ENCODE peak calls at places on chromosomes 1 and 21, in ten cellular contexts. One of them, this sample, is unnamed. For H3K27me3, the result is how much of the 10 kb centered on the place peaks cover.

GRCh38 chr1:87204441-87204840 is 124.2 kb upstream of the LMO4 start:
- DNase-seq in HCT116: no peak
- DNase-seq in small intestine: no peak
- DNase-seq in esophagus squamous epithelium: no peak
- DNase-seq in IMR-90: no peak
- DNase-seq in esophagus muscularis mucosa: peak
- DNase-seq in BJ: no peak
- DNase-seq in Peyer's patch: no peak
- DNase-seq in thoracic aorta: no peak
- DNase-seq in CD4-positive, alpha-beta T cell: no peak
- DNase-seq in this sample: no peak

GRCh38 chr1:45669379-45669778 is 17.0 kb downstream of the GPBP1L1 start:
- DNase-seq in HCT116: no peak
- DNase-seq in small intestine: no peak
- DNase-seq in esophagus squamous epithelium: no peak
- DNase-seq in IMR-90: peak
- DNase-seq in esophagus muscularis mucosa: no peak
- DNase-seq in BJ: no peak
- DNase-seq in Peyer's patch: no peak
- DNase-seq in thoracic aorta: no peak
- DNase-seq in CD4-positive, alpha-beta T cell: no peak
- DNase-seq in this sample: no peak

GRCh38 chr1:55848906-55849305 is 633.7 kb upstream of the USP24 start:
- DNase-seq in HCT116: no peak
- DNase-seq in small intestine: no peak
- DNase-seq in esophagus squamous epithelium: no peak
- DNase-seq in IMR-90: peak
- DNase-seq in esophagus muscularis mucosa: no peak
- DNase-seq in BJ: no peak
- DNase-seq in Peyer's patch: no peak
- DNase-seq in thoracic aorta: no peak
- DNase-seq in CD4-positive, alpha-beta T cell: no peak
- DNase-seq in this sample: no peak

GRCh38 chr21:32411366-32412161 is 942 bp upstream of the EVA1C start:
- DNase-seq in HCT116: no peak
- DNase-seq in small intestine: peak
- DNase-seq in esophagus squamous epithelium: peak
- DNase-seq in IMR-90: peak
- DNase-seq in esophagus muscularis mucosa: peak
- DNase-seq in BJ: no peak
- DNase-seq in Peyer's patch: peak
- DNase-seq in thoracic aorta: peak
- DNase-seq in CD4-positive, alpha-beta T cell: peak
- DNase-seq in this sample: no peak

GRCh38 chr1:22749919-22750670 is 39.5 kb downstream of the EPHB2 start:
- DNase-seq in HCT116: peak
- DNase-seq in small intestine: peak
- DNase-seq in esophagus squamous epithelium: no peak
- DNase-seq in IMR-90: peak
- DNase-seq in esophagus muscularis mucosa: peak
- DNase-seq in BJ: peak
- DNase-seq in Peyer's patch: peak
- DNase-seq in thoracic aorta: peak
- DNase-seq in CD4-positive, alpha-beta T cell: no peak
- DNase-seq in this sample: no peak

GRCh38 chr1:193537266-193538003 is 351.0 kb upstream of the B3GALT2 start:
- DNase-seq in HCT116: no peak
- DNase-seq in small intestine: peak
- DNase-seq in esophagus squamous epithelium: no peak
- DNase-seq in IMR-90: no peak
- DNase-seq in esophagus muscularis mucosa: no peak
- DNase-seq in BJ: no peak
- DNase-seq in Peyer's patch: peak
- DNase-seq in thoracic aorta: no peak
- DNase-seq in CD4-positive, alpha-beta T cell: peak
- DNase-seq in this sample: peak

GRCh38 chr21:42362198-42362597 is 4.1 kb downstream of the TFF1 start:
- DNase-seq in HCT116: no peak
- DNase-seq in small intestine: no peak
- DNase-seq in esophagus squamous epithelium: no peak
- DNase-seq in IMR-90: no peak
- DNase-seq in esophagus muscularis mucosa: no peak
- DNase-seq in BJ: no peak
- DNase-seq in Peyer's patch: no peak
- DNase-seq in thoracic aorta: no peak
- DNase-seq in CD4-positive, alpha-beta T cell: no peak
- DNase-seq in this sample: no peak

GRCh38 chr1:53525595-53525994 is 66.4 kb downstream of the DMRTB1 start:
- DNase-seq in HCT116: no peak
- DNase-seq in small intestine: no peak
- DNase-seq in esophagus squamous epithelium: no peak
- DNase-seq in IMR-90: no peak
- DNase-seq in esophagus muscularis mucosa: no peak
- DNase-seq in BJ: no peak
- DNase-seq in Peyer's patch: no peak
- DNase-seq in thoracic aorta: no peak
- DNase-seq in CD4-positive, alpha-beta T cell: no peak
- DNase-seq in this sample: no peak

GRCh38 chr1:154608522-154609294 is 722 bp upstream of the ADAR start:
- DNase-seq in HCT116: no peak
- DNase-seq in small intestine: peak
- DNase-seq in esophagus squamous epithelium: no peak
- DNase-seq in IMR-90: peak
- DNase-seq in esophagus muscularis mucosa: no peak
- DNase-seq in BJ: no peak
- DNase-seq in Peyer's patch: peak
- DNase-seq in thoracic aorta: no peak
- DNase-seq in CD4-positive, alpha-beta T cell: no peak
- DNase-seq in this sample: peak

GRCh38 chr1:16484501-16484835 is 29.6 kb downstream of the RNU1-1 start:
- DNase-seq in HCT116: no peak
- DNase-seq in small intestine: no peak
- DNase-seq in esophagus squamous epithelium: no peak
- DNase-seq in IMR-90: no peak
- DNase-seq in esophagus muscularis mucosa: no peak
- DNase-seq in BJ: no peak
- DNase-seq in Peyer's patch: no peak
- DNase-seq in thoracic aorta: no peak
- DNase-seq in CD4-positive, alpha-beta T cell: no peak
- DNase-seq in this sample: no peak

GRCh38 chr1:42484382-42484781 is 21.3 kb downstream of the CCDC30 start:
- DNase-seq in HCT116: no peak
- DNase-seq in small intestine: no peak
- DNase-seq in esophagus squamous epithelium: no peak
- DNase-seq in IMR-90: peak
- DNase-seq in esophagus muscularis mucosa: no peak
- DNase-seq in BJ: peak
- DNase-seq in Peyer's patch: no peak
- DNase-seq in thoracic aorta: no peak
- DNase-seq in CD4-positive, alpha-beta T cell: no peak
- DNase-seq in this sample: no peak

GRCh38 chr21:25563399-25564116 is 43.7 kb downstream of the MRPL39 start:
- DNase-seq in HCT116: no peak
- DNase-seq in small intestine: peak
- DNase-seq in esophagus squamous epithelium: no peak
- DNase-seq in IMR-90: no peak
- DNase-seq in esophagus muscularis mucosa: no peak
- DNase-seq in BJ: no peak
- DNase-seq in Peyer's patch: peak
- DNase-seq in thoracic aorta: no peak
- DNase-seq in CD4-positive, alpha-beta T cell: no peak
- DNase-seq in this sample: no peak

GRCh38 chr1:160114085-160114484 is 1.5 kb upstream of the ATP1A2 start:
- DNase-seq in HCT116: no peak
- DNase-seq in small intestine: no peak
- DNase-seq in esophagus squamous epithelium: no peak
- DNase-seq in IMR-90: no peak
- DNase-seq in esophagus muscularis mucosa: no peak
- DNase-seq in BJ: no peak
- DNase-seq in Peyer's patch: no peak
- DNase-seq in thoracic aorta: no peak
- DNase-seq in CD4-positive, alpha-beta T cell: no peak
- DNase-seq in this sample: no peak

GRCh38 chr1:84797603-84798002 is 95.4 kb downstream of the LPAR3 start:
- DNase-seq in HCT116: no peak
- DNase-seq in small intestine: no peak
- DNase-seq in esophagus squamous epithelium: no peak
- DNase-seq in IMR-90: no peak
- DNase-seq in esophagus muscularis mucosa: peak
- DNase-seq in BJ: no peak
- DNase-seq in Peyer's patch: no peak
- DNase-seq in thoracic aorta: no peak
- DNase-seq in CD4-positive, alpha-beta T cell: no peak
- DNase-seq in this sample: no peak

GRCh38 chr1:26900815-26901511 is 696 bp upstream of the GPATCH3 start:
- DNase-seq in HCT116: no peak
- DNase-seq in small intestine: no peak
- DNase-seq in esophagus squamous epithelium: no peak
- DNase-seq in IMR-90: no peak
- DNase-seq in esophagus muscularis mucosa: no peak
- DNase-seq in BJ: no peak
- DNase-seq in Peyer's patch: no peak
- DNase-seq in thoracic aorta: no peak
- DNase-seq in CD4-positive, alpha-beta T cell: no peak
- DNase-seq in this sample: no peak

GRCh38 chr1:24003331-24003972 is 23.3 kb upstream of the SRSF10 start:
- DNase-seq in HCT116: no peak
- DNase-seq in small intestine: no peak
- DNase-seq in esophagus squamous epithelium: no peak
- DNase-seq in IMR-90: peak
- DNase-seq in esophagus muscularis mucosa: no peak
- DNase-seq in BJ: no peak
- DNase-seq in Peyer's patch: no peak
- DNase-seq in thoracic aorta: no peak
- DNase-seq in CD4-positive, alpha-beta T cell: no peak
- DNase-seq in this sample: no peak

GRCh38 chr1:91591175-91591968 is 90.7 kb downstream of the CDC7 start:
- DNase-seq in HCT116: no peak
- DNase-seq in small intestine: peak
- DNase-seq in esophagus squamous epithelium: no peak
- DNase-seq in IMR-90: no peak
- DNase-seq in esophagus muscularis mucosa: no peak
- DNase-seq in BJ: no peak
- DNase-seq in Peyer's patch: no peak
- DNase-seq in thoracic aorta: no peak
- DNase-seq in CD4-positive, alpha-beta T cell: no peak
- DNase-seq in this sample: peak

GRCh38 chr1:14443164-14443787 is 155.2 kb upstream of the KAZN start:
- DNase-seq in HCT116: no peak
- DNase-seq in small intestine: no peak
- DNase-seq in esophagus squamous epithelium: no peak
- DNase-seq in IMR-90: peak
- DNase-seq in esophagus muscularis mucosa: no peak
- DNase-seq in BJ: no peak
- DNase-seq in Peyer's patch: no peak
- DNase-seq in thoracic aorta: no peak
- DNase-seq in CD4-positive, alpha-beta T cell: no peak
- DNase-seq in this sample: no peak

GRCh38 chr1:201283836-201284553 is 689 bp downstream of the PKP1 start:
- DNase-seq in HCT116: no peak
- DNase-seq in small intestine: no peak
- DNase-seq in esophagus squamous epithelium: no peak
- DNase-seq in IMR-90: no peak
- DNase-seq in esophagus muscularis mucosa: no peak
- DNase-seq in BJ: no peak
- DNase-seq in Peyer's patch: no peak
- DNase-seq in thoracic aorta: no peak
- DNase-seq in CD4-positive, alpha-beta T cell: no peak
- DNase-seq in this sample: no peak
- H3K27me3 ChIP-seq in HCT116: under half
- H3K27me3 ChIP-seq in small intestine: under half
- H3K27me3 ChIP-seq in esophagus squamous epithelium: under half
- H3K27me3 ChIP-seq in IMR-90: half or more
- H3K27me3 ChIP-seq in esophagus muscularis mucosa: under half
- H3K27me3 ChIP-seq in BJ: under half
- H3K27me3 ChIP-seq in Peyer's patch: under half
- H3K27me3 ChIP-seq in thoracic aorta: under half
- H3K27me3 ChIP-seq in CD4-positive, alpha-beta T cell: under half
- H3K27me3 ChIP-seq in this sample: half or more

DNA sequence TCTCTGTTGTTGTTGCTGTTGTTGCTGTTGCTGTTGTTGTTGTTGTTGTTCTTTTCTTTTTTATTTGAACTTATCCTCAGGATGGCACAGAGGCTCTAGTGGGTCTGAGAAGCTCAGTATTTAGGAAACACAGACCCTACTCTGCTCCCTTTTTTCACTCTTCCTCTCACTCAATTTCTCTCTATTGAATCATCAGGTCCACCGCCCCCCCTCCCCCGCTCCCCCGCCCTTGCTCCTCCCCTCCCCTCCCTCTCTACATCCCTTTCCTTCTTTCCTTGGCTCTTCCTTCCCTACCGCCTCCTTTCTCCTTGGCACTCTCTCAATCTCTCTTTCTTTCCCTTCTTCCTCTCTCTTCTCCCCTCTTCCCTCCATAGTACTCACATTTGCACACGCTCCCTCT is 218.5 kb upstream of the ZC3H12A start:
- DNase-seq in HCT116: no peak
- DNase-seq in small intestine: no peak
- DNase-seq in esophagus squamous epithelium: no peak
- DNase-seq in IMR-90: no peak
- DNase-seq in esophagus muscularis mucosa: no peak
- DNase-seq in BJ: no peak
- DNase-seq in Peyer's patch: no peak
- DNase-seq in thoracic aorta: no peak
- DNase-seq in CD4-positive, alpha-beta T cell: no peak
- DNase-seq in this sample: no peak
- H3K27me3 ChIP-seq in HCT116: half or more
- H3K27me3 ChIP-seq in small intestine: under half
- H3K27me3 ChIP-seq in esophagus squamous epithelium: under half
- H3K27me3 ChIP-seq in IMR-90: under half
- H3K27me3 ChIP-seq in esophagus muscularis mucosa: under half
- H3K27me3 ChIP-seq in BJ: under half
- H3K27me3 ChIP-seq in Peyer's patch: under half
- H3K27me3 ChIP-seq in thoracic aorta: under half
- H3K27me3 ChIP-seq in CD4-positive, alpha-beta T cell: under half
- H3K27me3 ChIP-seq in this sample: half or more

GRCh38 chr1:18752409-18752808 is 107.1 kb downstream of the TAS1R2 start:
- DNase-seq in HCT116: no peak
- DNase-seq in small intestine: no peak
- DNase-seq in esophagus squamous epithelium: no peak
- DNase-seq in IMR-90: no peak
- DNase-seq in esophagus muscularis mucosa: no peak
- DNase-seq in BJ: no peak
- DNase-seq in Peyer's patch: no peak
- DNase-seq in thoracic aorta: no peak
- DNase-seq in CD4-positive, alpha-beta T cell: no peak
- DNase-seq in this sample: no peak
- H3K27me3 ChIP-seq in HCT116: under half
- H3K27me3 ChIP-seq in small intestine: under half
- H3K27me3 ChIP-seq in esophagus squamous epithelium: under half
- H3K27me3 ChIP-seq in IMR-90: under half
- H3K27me3 ChIP-seq in esophagus muscularis mucosa: under half
- H3K27me3 ChIP-seq in BJ: under half
- H3K27me3 ChIP-seq in Peyer's patch: under half
- H3K27me3 ChIP-seq in thoracic aorta: under half
- H3K27me3 ChIP-seq in CD4-positive, alpha-beta T cell: under half
- H3K27me3 ChIP-seq in this sample: half or more

DNA sequence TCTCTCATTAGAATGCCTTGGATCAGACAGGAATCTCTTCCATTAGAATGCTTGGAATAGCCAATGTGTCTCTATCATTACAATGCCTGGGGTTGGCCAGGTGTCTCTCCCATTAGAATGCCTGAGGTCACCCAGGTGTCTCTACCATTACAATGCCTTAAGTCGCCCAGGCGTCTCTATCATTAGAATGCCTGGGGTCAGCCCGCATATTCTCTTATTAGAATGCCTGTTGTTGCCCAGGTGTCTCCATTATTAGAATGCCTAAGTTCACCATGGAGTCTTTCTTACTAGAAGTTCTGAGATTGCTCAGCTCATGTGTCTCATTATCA is 60.2 kb downstream of the RNF187 start:
- DNase-seq in HCT116: no peak
- DNase-seq in small intestine: no peak
- DNase-seq in esophagus squamous epithelium: no peak
- DNase-seq in IMR-90: no peak
- DNase-seq in esophagus muscularis mucosa: no peak
- DNase-seq in BJ: no peak
- DNase-seq in Peyer's patch: peak
- DNase-seq in thoracic aorta: no peak
- DNase-seq in CD4-positive, alpha-beta T cell: no peak
- DNase-seq in this sample: no peak
- H3K27me3 ChIP-seq in HCT116: under half
- H3K27me3 ChIP-seq in small intestine: under half
- H3K27me3 ChIP-seq in esophagus squamous epithelium: under half
- H3K27me3 ChIP-seq in IMR-90: under half
- H3K27me3 ChIP-seq in esophagus muscularis mucosa: under half
- H3K27me3 ChIP-seq in BJ: under half
- H3K27me3 ChIP-seq in Peyer's patch: under half
- H3K27me3 ChIP-seq in thoracic aorta: under half
- H3K27me3 ChIP-seq in CD4-positive, alpha-beta T cell: under half
- H3K27me3 ChIP-seq in this sample: under half